ENCODE peak calls at places on chromosomes 12 and 14, in ten cellular contexts. One of them, this sample, is unnamed.

GRCh38 chr12:4447151-4447550 is 1.5 kb upstream of the FGF6 start:
- DNase-seq in ovary: no peak
- DNase-seq in fibroblast of the conjunctiva: no peak
- DNase-seq in omental fat pad: no peak
- DNase-seq in occipital lobe: no peak
- DNase-seq in frontal cortex: peak; percentile 3
- DNase-seq in endothelial cell: no peak
- DNase-seq in stimulated activated CD8-positive, alpha-beta memory T cell treated with anti-CD3 and anti-CD28 coated beads, Interleukin-4, amount 100 ng/mL, for 24 hours: no peak
- DNase-seq in WERI-Rb-1: no peak
- DNase-seq in SHP77: no peak
- DNase-seq in this sample: no peak

GRCh38 chr12:24852420-24852819 is 96.5 kb downstream of the BCAT1 start:
- DNase-seq in ovary: no peak
- DNase-seq in fibroblast of the conjunctiva: no peak
- DNase-seq in omental fat pad: no peak
- DNase-seq in occipital lobe: no peak
- DNase-seq in frontal cortex: no peak
- DNase-seq in endothelial cell: no peak
- DNase-seq in stimulated activated CD8-positive, alpha-beta memory T cell treated with anti-CD3 and anti-CD28 coated beads, Interleukin-4, amount 100 ng/mL, for 24 hours: no peak
- DNase-seq in WERI-Rb-1: no peak
- DNase-seq in SHP77: no peak
- DNase-seq in this sample: no peak

GRCh38 chr14:64968651-64969050 is 3.5 kb downstream of the RAB15 start:
- DNase-seq in ovary: no peak
- DNase-seq in fibroblast of the conjunctiva: no peak
- DNase-seq in omental fat pad: no peak
- DNase-seq in occipital lobe: no peak
- DNase-seq in frontal cortex: no peak
- DNase-seq in endothelial cell: no peak
- DNase-seq in stimulated activated CD8-positive, alpha-beta memory T cell treated with anti-CD3 and anti-CD28 coated beads, Interleukin-4, amount 100 ng/mL, for 24 hours: no peak
- DNase-seq in WERI-Rb-1: no peak
- DNase-seq in SHP77: peak; percentile 46
- DNase-seq in this sample: no peak

GRCh38 chr14:24853446-24853845 is 196.5 kb downstream of the STXBP6 start:
- DNase-seq in ovary: no peak
- DNase-seq in fibroblast of the conjunctiva: no peak
- DNase-seq in omental fat pad: no peak
- DNase-seq in occipital lobe: no peak
- DNase-seq in frontal cortex: no peak
- DNase-seq in endothelial cell: no peak
- DNase-seq in stimulated activated CD8-positive, alpha-beta memory T cell treated with anti-CD3 and anti-CD28 coated beads, Interleukin-4, amount 100 ng/mL, for 24 hours: no peak
- DNase-seq in WERI-Rb-1: no peak
- DNase-seq in SHP77: no peak
- DNase-seq in this sample: no peak

GRCh38 chr14:44453433-44454171 is 53.5 kb downstream of the FSCB start:
- DNase-seq in ovary: no peak
- DNase-seq in fibroblast of the conjunctiva: no peak
- DNase-seq in omental fat pad: no peak
- DNase-seq in occipital lobe: no peak
- DNase-seq in frontal cortex: no peak
- DNase-seq in endothelial cell: no peak
- DNase-seq in stimulated activated CD8-positive, alpha-beta memory T cell treated with anti-CD3 and anti-CD28 coated beads, Interleukin-4, amount 100 ng/mL, for 24 hours: no peak
- DNase-seq in WERI-Rb-1: no peak
- DNase-seq in SHP77: peak; percentile 30
- DNase-seq in this sample: peak; percentile 5

GRCh38 chr14:57937681-57938080 is 71.8 kb upstream of the SLC35F4 start:
- DNase-seq in ovary: no peak
- DNase-seq in fibroblast of the conjunctiva: no peak
- DNase-seq in omental fat pad: no peak
- DNase-seq in occipital lobe: no peak
- DNase-seq in frontal cortex: no peak
- DNase-seq in endothelial cell: no peak
- DNase-seq in stimulated activated CD8-positive, alpha-beta memory T cell treated with anti-CD3 and anti-CD28 coated beads, Interleukin-4, amount 100 ng/mL, for 24 hours: no peak
- DNase-seq in WERI-Rb-1: no peak
- DNase-seq in SHP77: no peak
- DNase-seq in this sample: no peak

GRCh38 chr14:22850944-22851790 is 14.8 kb downstream of the MMP14 start:
- DNase-seq in ovary: peak; percentile 94
- DNase-seq in fibroblast of the conjunctiva: peak; percentile 91
- DNase-seq in omental fat pad: peak; percentile 53
- DNase-seq in occipital lobe: peak; percentile 33
- DNase-seq in frontal cortex: peak; percentile 32
- DNase-seq in endothelial cell: peak; percentile 48
- DNase-seq in stimulated activated CD8-positive, alpha-beta memory T cell treated with anti-CD3 and anti-CD28 coated beads, Interleukin-4, amount 100 ng/mL, for 24 hours: no peak
- DNase-seq in WERI-Rb-1: no peak
- DNase-seq in SHP77: no peak
- DNase-seq in this sample: no peak

GRCh38 chr12:92696240-92696639 is 6.5 kb upstream of the PLEKHG7 start:
- DNase-seq in ovary: no peak
- DNase-seq in fibroblast of the conjunctiva: peak; percentile 53
- DNase-seq in omental fat pad: no peak
- DNase-seq in occipital lobe: no peak
- DNase-seq in frontal cortex: no peak
- DNase-seq in endothelial cell: no peak
- DNase-seq in stimulated activated CD8-positive, alpha-beta memory T cell treated with anti-CD3 and anti-CD28 coated beads, Interleukin-4, amount 100 ng/mL, for 24 hours: no peak
- DNase-seq in WERI-Rb-1: no peak
- DNase-seq in SHP77: no peak
- DNase-seq in this sample: no peak

GRCh38 chr14:81269100-81269978 is 48.6 kb upstream of the GTF2A1 start:
- DNase-seq in ovary: no peak
- DNase-seq in fibroblast of the conjunctiva: no peak
- DNase-seq in omental fat pad: no peak
- DNase-seq in occipital lobe: no peak
- DNase-seq in frontal cortex: peak; percentile 72
- DNase-seq in endothelial cell: peak; percentile 42
- DNase-seq in stimulated activated CD8-positive, alpha-beta memory T cell treated with anti-CD3 and anti-CD28 coated beads, Interleukin-4, amount 100 ng/mL, for 24 hours: no peak
- DNase-seq in WERI-Rb-1: no peak
- DNase-seq in SHP77: peak; percentile 33
- DNase-seq in this sample: peak; percentile 65

GRCh38 chr14:68782091-68782981 is 10.5 kb downstream of the ZFP36L1 start:
- DNase-seq in ovary: peak; percentile 71
- DNase-seq in fibroblast of the conjunctiva: no peak
- DNase-seq in omental fat pad: no peak
- DNase-seq in occipital lobe: no peak
- DNase-seq in frontal cortex: no peak
- DNase-seq in endothelial cell: no peak
- DNase-seq in stimulated activated CD8-positive, alpha-beta memory T cell treated with anti-CD3 and anti-CD28 coated beads, Interleukin-4, amount 100 ng/mL, for 24 hours: no peak
- DNase-seq in WERI-Rb-1: no peak
- DNase-seq in SHP77: no peak
- DNase-seq in this sample: no peak

GRCh38 chr14:74917646-74918081 is 5.4 kb downstream of the RPS6KL1 start:
- DNase-seq in ovary: peak; percentile 89
- DNase-seq in fibroblast of the conjunctiva: no peak
- DNase-seq in omental fat pad: no peak
- DNase-seq in occipital lobe: no peak
- DNase-seq in frontal cortex: no peak
- DNase-seq in endothelial cell: no peak
- DNase-seq in stimulated activated CD8-positive, alpha-beta memory T cell treated with anti-CD3 and anti-CD28 coated beads, Interleukin-4, amount 100 ng/mL, for 24 hours: no peak
- DNase-seq in WERI-Rb-1: no peak
- DNase-seq in SHP77: no peak
- DNase-seq in this sample: no peak

GRCh38 chr12:123761841-123762714 is at the start of gene DNAH10:
- DNase-seq in ovary: peak; percentile 38
- DNase-seq in fibroblast of the conjunctiva: no peak
- DNase-seq in omental fat pad: no peak
- DNase-seq in occipital lobe: no peak
- DNase-seq in frontal cortex: no peak
- DNase-seq in endothelial cell: peak; percentile 82
- DNase-seq in stimulated activated CD8-positive, alpha-beta memory T cell treated with anti-CD3 and anti-CD28 coated beads, Interleukin-4, amount 100 ng/mL, for 24 hours: peak; percentile 42
- DNase-seq in WERI-Rb-1: no peak
- DNase-seq in SHP77: no peak
- DNase-seq in this sample: no peak

GRCh38 chr14:83085141-83085540 is 1551.5 kb upstream of the SEL1L start:
- DNase-seq in ovary: no peak
- DNase-seq in fibroblast of the conjunctiva: no peak
- DNase-seq in omental fat pad: no peak
- DNase-seq in occipital lobe: no peak
- DNase-seq in frontal cortex: no peak
- DNase-seq in endothelial cell: no peak
- DNase-seq in stimulated activated CD8-positive, alpha-beta memory T cell treated with anti-CD3 and anti-CD28 coated beads, Interleukin-4, amount 100 ng/mL, for 24 hours: no peak
- DNase-seq in WERI-Rb-1: no peak
- DNase-seq in SHP77: no peak
- DNase-seq in this sample: no peak

GRCh38 chr12:4505381-4505986 is 33.2 kb upstream of the RAD51AP1 start:
- DNase-seq in ovary: no peak
- DNase-seq in fibroblast of the conjunctiva: no peak
- DNase-seq in omental fat pad: no peak
- DNase-seq in occipital lobe: no peak
- DNase-seq in frontal cortex: no peak
- DNase-seq in endothelial cell: no peak
- DNase-seq in stimulated activated CD8-positive, alpha-beta memory T cell treated with anti-CD3 and anti-CD28 coated beads, Interleukin-4, amount 100 ng/mL, for 24 hours: no peak
- DNase-seq in WERI-Rb-1: no peak
- DNase-seq in SHP77: no peak
- DNase-seq in this sample: no peak

GRCh38 chr12:68673788-68674187 is 13.0 kb upstream of the NUP107 start:
- DNase-seq in ovary: no peak
- DNase-seq in fibroblast of the conjunctiva: no peak
- DNase-seq in omental fat pad: no peak
- DNase-seq in occipital lobe: no peak
- DNase-seq in frontal cortex: no peak
- DNase-seq in endothelial cell: no peak
- DNase-seq in stimulated activated CD8-positive, alpha-beta memory T cell treated with anti-CD3 and anti-CD28 coated beads, Interleukin-4, amount 100 ng/mL, for 24 hours: no peak
- DNase-seq in WERI-Rb-1: no peak
- DNase-seq in SHP77: no peak
- DNase-seq in this sample: no peak

GRCh38 chr14:50335389-50335788 is 23.3 kb downstream of the DMAC2L start:
- DNase-seq in ovary: peak; percentile 60
- DNase-seq in fibroblast of the conjunctiva: no peak
- DNase-seq in omental fat pad: no peak
- DNase-seq in occipital lobe: peak; percentile 57
- DNase-seq in frontal cortex: peak; percentile 46
- DNase-seq in endothelial cell: peak; percentile 20
- DNase-seq in stimulated activated CD8-positive, alpha-beta memory T cell treated with anti-CD3 and anti-CD28 coated beads, Interleukin-4, amount 100 ng/mL, for 24 hours: no peak
- DNase-seq in WERI-Rb-1: peak; percentile 70
- DNase-seq in SHP77: peak; percentile 91
- DNase-seq in this sample: no peak

GRCh38 chr12:19129121-19129485 is 430 bp upstream of the PLEKHA5 start:
- DNase-seq in ovary: no peak
- DNase-seq in fibroblast of the conjunctiva: no peak
- DNase-seq in omental fat pad: no peak
- DNase-seq in occipital lobe: no peak
- DNase-seq in frontal cortex: no peak
- DNase-seq in endothelial cell: no peak
- DNase-seq in stimulated activated CD8-positive, alpha-beta memory T cell treated with anti-CD3 and anti-CD28 coated beads, Interleukin-4, amount 100 ng/mL, for 24 hours: no peak
- DNase-seq in WERI-Rb-1: no peak
- DNase-seq in SHP77: no peak
- DNase-seq in this sample: no peak

GRCh38 chr12:4960030-4960429 is 50.3 kb downstream of the KCNA1 start:
- DNase-seq in ovary: no peak
- DNase-seq in fibroblast of the conjunctiva: no peak
- DNase-seq in omental fat pad: no peak
- DNase-seq in occipital lobe: peak; percentile 61
- DNase-seq in frontal cortex: no peak
- DNase-seq in endothelial cell: no peak
- DNase-seq in stimulated activated CD8-positive, alpha-beta memory T cell treated with anti-CD3 and anti-CD28 coated beads, Interleukin-4, amount 100 ng/mL, for 24 hours: no peak
- DNase-seq in WERI-Rb-1: no peak
- DNase-seq in SHP77: no peak
- DNase-seq in this sample: no peak

GRCh38 chr12:107404981-107405380 is 280.6 kb upstream of the PWP1 start:
- DNase-seq in ovary: no peak
- DNase-seq in fibroblast of the conjunctiva: no peak
- DNase-seq in omental fat pad: no peak
- DNase-seq in occipital lobe: no peak
- DNase-seq in frontal cortex: no peak
- DNase-seq in endothelial cell: peak; percentile 38
- DNase-seq in stimulated activated CD8-positive, alpha-beta memory T cell treated with anti-CD3 and anti-CD28 coated beads, Interleukin-4, amount 100 ng/mL, for 24 hours: no peak
- DNase-seq in WERI-Rb-1: peak; percentile 67
- DNase-seq in SHP77: peak; percentile 27
- DNase-seq in this sample: peak; percentile 41

GRCh38 chr12:32714772-32715171 is 35.7 kb downstream of the DNM1L start:
- DNase-seq in ovary: no peak
- DNase-seq in fibroblast of the conjunctiva: no peak
- DNase-seq in omental fat pad: no peak
- DNase-seq in occipital lobe: no peak
- DNase-seq in frontal cortex: no peak
- DNase-seq in endothelial cell: no peak
- DNase-seq in stimulated activated CD8-positive, alpha-beta memory T cell treated with anti-CD3 and anti-CD28 coated beads, Interleukin-4, amount 100 ng/mL, for 24 hours: no peak
- DNase-seq in WERI-Rb-1: no peak
- DNase-seq in SHP77: no peak
- DNase-seq in this sample: no peak

GRCh38 chr12:112349440-112349839 is 32.8 kb downstream of the HECTD4 start:
- DNase-seq in ovary: no peak
- DNase-seq in fibroblast of the conjunctiva: no peak
- DNase-seq in omental fat pad: no peak
- DNase-seq in occipital lobe: no peak
- DNase-seq in frontal cortex: no peak
- DNase-seq in endothelial cell: no peak
- DNase-seq in stimulated activated CD8-positive, alpha-beta memory T cell treated with anti-CD3 and anti-CD28 coated beads, Interleukin-4, amount 100 ng/mL, for 24 hours: no peak
- DNase-seq in WERI-Rb-1: no peak
- DNase-seq in SHP77: no peak
- DNase-seq in this sample: no peak

GRCh38 chr14:68749487-68750475 is 43.1 kb downstream of the ZFP36L1 start:
- DNase-seq in ovary: no peak
- DNase-seq in fibroblast of the conjunctiva: no peak
- DNase-seq in omental fat pad: no peak
- DNase-seq in occipital lobe: no peak
- DNase-seq in frontal cortex: no peak
- DNase-seq in endothelial cell: no peak
- DNase-seq in stimulated activated CD8-positive, alpha-beta memory T cell treated with anti-CD3 and anti-CD28 coated beads, Interleukin-4, amount 100 ng/mL, for 24 hours: no peak
- DNase-seq in WERI-Rb-1: peak; percentile 92
- DNase-seq in SHP77: no peak
- DNase-seq in this sample: no peak

GRCh38 chr14:89912667-89913211 is 41.8 kb downstream of the EFCAB11 start:
- DNase-seq in ovary: no peak
- DNase-seq in fibroblast of the conjunctiva: peak; percentile 93
- DNase-seq in omental fat pad: no peak
- DNase-seq in occipital lobe: peak; percentile 15
- DNase-seq in frontal cortex: no peak
- DNase-seq in endothelial cell: no peak
- DNase-seq in stimulated activated CD8-positive, alpha-beta memory T cell treated with anti-CD3 and anti-CD28 coated beads, Interleukin-4, amount 100 ng/mL, for 24 hours: no peak
- DNase-seq in WERI-Rb-1: no peak
- DNase-seq in SHP77: no peak
- DNase-seq in this sample: no peak